ENCODE peak calls at places on chromosomes 2 and 18, in five cellular contexts. One of them, this sample, is unnamed.

GRCh38 chr2:121634354-121635307 is 14.6 kb downstream of the CLASP1 start:
- DNase-seq in fibroblast of pulmonary artery: no peak
- DNase-seq in NCI-H1105 treated with DMSO at 0.1 percent for 48 hours: peak; percentile 18
- DNase-seq in head of caudate nucleus: no peak
- DNase-seq in stimulated activated CD4-positive, alpha-beta T cell treated with anti-CD3 and anti-CD28 coated beads, Interleukin-15, amount 100 ng/mL, for 24 hours: peak; percentile 25
- DNase-seq in this sample: no peak

GRCh38 chr2:16728742-16729141 is 63.1 kb upstream of the CYRIA start:
- DNase-seq in fibroblast of pulmonary artery: no peak
- DNase-seq in NCI-H1105 treated with DMSO at 0.1 percent for 48 hours: no peak
- DNase-seq in head of caudate nucleus: no peak
- DNase-seq in stimulated activated CD4-positive, alpha-beta T cell treated with anti-CD3 and anti-CD28 coated beads, Interleukin-15, amount 100 ng/mL, for 24 hours: no peak
- DNase-seq in this sample: no peak

GRCh38 chr2:172038121-172038520 is 38.4 kb downstream of the METAP1D start:
- DNase-seq in stimulated activated CD4-positive, alpha-beta T cell treated with anti-CD3 and anti-CD28 coated beads, Interleukin-15, amount 100 ng/mL, for 24 hours: no peak
- DNase-seq in head of caudate nucleus: no peak
- DNase-seq in NCI-H1105 treated with DMSO at 0.1 percent for 48 hours: no peak
- DNase-seq in fibroblast of pulmonary artery: no peak
- DNase-seq in this sample: no peak

GRCh38 chr18:14093526-14093925 is 38.7 kb downstream of the ZNF519 start:
- DNase-seq in fibroblast of pulmonary artery: no peak
- DNase-seq in stimulated activated CD4-positive, alpha-beta T cell treated with anti-CD3 and anti-CD28 coated beads, Interleukin-15, amount 100 ng/mL, for 24 hours: no peak
- DNase-seq in NCI-H1105 treated with DMSO at 0.1 percent for 48 hours: no peak
- DNase-seq in head of caudate nucleus: no peak
- DNase-seq in this sample: no peak

GRCh38 chr2:42893047-42893758 is 100.8 kb upstream of the HAAO start:
- DNase-seq in NCI-H1105 treated with DMSO at 0.1 percent for 48 hours: no peak
- DNase-seq in head of caudate nucleus: no peak
- DNase-seq in fibroblast of pulmonary artery: no peak
- DNase-seq in stimulated activated CD4-positive, alpha-beta T cell treated with anti-CD3 and anti-CD28 coated beads, Interleukin-15, amount 100 ng/mL, for 24 hours: no peak
- DNase-seq in this sample: no peak

GRCh38 chr18:79604205-79604912 is 75.2 kb upstream of the CTDP1 start:
- DNase-seq in stimulated activated CD4-positive, alpha-beta T cell treated with anti-CD3 and anti-CD28 coated beads, Interleukin-15, amount 100 ng/mL, for 24 hours: no peak
- DNase-seq in NCI-H1105 treated with DMSO at 0.1 percent for 48 hours: no peak
- DNase-seq in head of caudate nucleus: no peak
- DNase-seq in fibroblast of pulmonary artery: no peak
- DNase-seq in this sample: no peak

GRCh38 chr2:126662623-126663022 is 6.7 kb downstream of the GYPC start:
- DNase-seq in NCI-H1105 treated with DMSO at 0.1 percent for 48 hours: no peak
- DNase-seq in head of caudate nucleus: no peak
- DNase-seq in fibroblast of pulmonary artery: no peak
- DNase-seq in stimulated activated CD4-positive, alpha-beta T cell treated with anti-CD3 and anti-CD28 coated beads, Interleukin-15, amount 100 ng/mL, for 24 hours: no peak
- DNase-seq in this sample: no peak

GRCh38 chr2:86298411-86299390 is 38.7 kb downstream of the REEP1 start:
- DNase-seq in head of caudate nucleus: peak; percentile 58
- DNase-seq in stimulated activated CD4-positive, alpha-beta T cell treated with anti-CD3 and anti-CD28 coated beads, Interleukin-15, amount 100 ng/mL, for 24 hours: no peak
- DNase-seq in fibroblast of pulmonary artery: peak; percentile 24
- DNase-seq in NCI-H1105 treated with DMSO at 0.1 percent for 48 hours: no peak
- DNase-seq in this sample: peak; percentile 28

GRCh38 chr2:109558076-109558882 is 55.5 kb downstream of the SEPTIN10 start:
- DNase-seq in fibroblast of pulmonary artery: peak; percentile 95
- DNase-seq in NCI-H1105 treated with DMSO at 0.1 percent for 48 hours: no peak
- DNase-seq in head of caudate nucleus: no peak
- DNase-seq in stimulated activated CD4-positive, alpha-beta T cell treated with anti-CD3 and anti-CD28 coated beads, Interleukin-15, amount 100 ng/mL, for 24 hours: no peak
- DNase-seq in this sample: no peak

GRCh38 chr2:109726666-109727270 is 67.3 kb upstream of the RGPD5 start:
- DNase-seq in NCI-H1105 treated with DMSO at 0.1 percent for 48 hours: no peak
- DNase-seq in fibroblast of pulmonary artery: no peak
- DNase-seq in head of caudate nucleus: no peak
- DNase-seq in stimulated activated CD4-positive, alpha-beta T cell treated with anti-CD3 and anti-CD28 coated beads, Interleukin-15, amount 100 ng/mL, for 24 hours: no peak
- DNase-seq in this sample: no peak

GRCh38 chr18:34639662-34640061 is 70.4 kb upstream of the DTNA start:
- DNase-seq in head of caudate nucleus: no peak
- DNase-seq in NCI-H1105 treated with DMSO at 0.1 percent for 48 hours: no peak
- DNase-seq in stimulated activated CD4-positive, alpha-beta T cell treated with anti-CD3 and anti-CD28 coated beads, Interleukin-15, amount 100 ng/mL, for 24 hours: no peak
- DNase-seq in fibroblast of pulmonary artery: no peak
- DNase-seq in this sample: no peak

GRCh38 chr2:219155054-219155644 is 5.5 kb downstream of the NHEJ1 start:
- DNase-seq in head of caudate nucleus: peak; percentile 46
- DNase-seq in stimulated activated CD4-positive, alpha-beta T cell treated with anti-CD3 and anti-CD28 coated beads, Interleukin-15, amount 100 ng/mL, for 24 hours: peak; percentile 38
- DNase-seq in fibroblast of pulmonary artery: peak; percentile 85
- DNase-seq in NCI-H1105 treated with DMSO at 0.1 percent for 48 hours: peak; percentile 79
- DNase-seq in this sample: no peak

GRCh38 chr2:100747551-100747950 is 72.4 kb upstream of the NPAS2 start:
- DNase-seq in fibroblast of pulmonary artery: peak; percentile 46
- DNase-seq in stimulated activated CD4-positive, alpha-beta T cell treated with anti-CD3 and anti-CD28 coated beads, Interleukin-15, amount 100 ng/mL, for 24 hours: no peak
- DNase-seq in NCI-H1105 treated with DMSO at 0.1 percent for 48 hours: no peak
- DNase-seq in head of caudate nucleus: no peak
- DNase-seq in this sample: no peak

GRCh38 chr18:36828157-36828629 is 609 bp downstream of the TPGS2 start:
- DNase-seq in NCI-H1105 treated with DMSO at 0.1 percent for 48 hours: peak; percentile 67
- DNase-seq in fibroblast of pulmonary artery: peak; percentile 76
- DNase-seq in stimulated activated CD4-positive, alpha-beta T cell treated with anti-CD3 and anti-CD28 coated beads, Interleukin-15, amount 100 ng/mL, for 24 hours: no peak
- DNase-seq in head of caudate nucleus: peak; percentile 47
- DNase-seq in this sample: no peak

GRCh38 chr18:57441395-57441794 is 6.2 kb downstream of the ONECUT2 start:
- DNase-seq in head of caudate nucleus: peak; percentile 8
- DNase-seq in stimulated activated CD4-positive, alpha-beta T cell treated with anti-CD3 and anti-CD28 coated beads, Interleukin-15, amount 100 ng/mL, for 24 hours: peak; percentile 53
- DNase-seq in fibroblast of pulmonary artery: no peak
- DNase-seq in NCI-H1105 treated with DMSO at 0.1 percent for 48 hours: no peak
- DNase-seq in this sample: no peak

GRCh38 chr18:24515721-24516120 is 55.3 kb downstream of the HRH4 start:
- DNase-seq in stimulated activated CD4-positive, alpha-beta T cell treated with anti-CD3 and anti-CD28 coated beads, Interleukin-15, amount 100 ng/mL, for 24 hours: no peak
- DNase-seq in NCI-H1105 treated with DMSO at 0.1 percent for 48 hours: no peak
- DNase-seq in fibroblast of pulmonary artery: no peak
- DNase-seq in head of caudate nucleus: peak; percentile 45
- DNase-seq in this sample: no peak

GRCh38 chr2:173432049-173432754 is 77.5 kb downstream of the CDCA7 start:
- DNase-seq in NCI-H1105 treated with DMSO at 0.1 percent for 48 hours: no peak
- DNase-seq in stimulated activated CD4-positive, alpha-beta T cell treated with anti-CD3 and anti-CD28 coated beads, Interleukin-15, amount 100 ng/mL, for 24 hours: no peak
- DNase-seq in fibroblast of pulmonary artery: no peak
- DNase-seq in head of caudate nucleus: no peak
- DNase-seq in this sample: no peak

GRCh38 chr2:134839649-134840048 is 1.2 kb downstream of the ACMSD start:
- DNase-seq in NCI-H1105 treated with DMSO at 0.1 percent for 48 hours: peak; percentile 14
- DNase-seq in head of caudate nucleus: no peak
- DNase-seq in stimulated activated CD4-positive, alpha-beta T cell treated with anti-CD3 and anti-CD28 coated beads, Interleukin-15, amount 100 ng/mL, for 24 hours: no peak
- DNase-seq in fibroblast of pulmonary artery: no peak
- DNase-seq in this sample: no peak

GRCh38 chr18:35432565-35433001 is 55.4 kb upstream of the ZNF396 start:
- DNase-seq in head of caudate nucleus: no peak
- DNase-seq in fibroblast of pulmonary artery: no peak
- DNase-seq in stimulated activated CD4-positive, alpha-beta T cell treated with anti-CD3 and anti-CD28 coated beads, Interleukin-15, amount 100 ng/mL, for 24 hours: no peak
- DNase-seq in NCI-H1105 treated with DMSO at 0.1 percent for 48 hours: no peak
- DNase-seq in this sample: no peak

GRCh38 chr18:74760436-74760835 is 162.8 kb downstream of the ZNF407 start:
- DNase-seq in NCI-H1105 treated with DMSO at 0.1 percent for 48 hours: no peak
- DNase-seq in fibroblast of pulmonary artery: no peak
- DNase-seq in stimulated activated CD4-positive, alpha-beta T cell treated with anti-CD3 and anti-CD28 coated beads, Interleukin-15, amount 100 ng/mL, for 24 hours: no peak
- DNase-seq in head of caudate nucleus: no peak
- DNase-seq in this sample: no peak

GRCh38 chr18:54717673-54718435 is 110.4 kb upstream of the RAB27B start:
- DNase-seq in NCI-H1105 treated with DMSO at 0.1 percent for 48 hours: peak; percentile 19
- DNase-seq in stimulated activated CD4-positive, alpha-beta T cell treated with anti-CD3 and anti-CD28 coated beads, Interleukin-15, amount 100 ng/mL, for 24 hours: peak; percentile 56
- DNase-seq in fibroblast of pulmonary artery: peak; percentile 18
- DNase-seq in head of caudate nucleus: peak; percentile 83
- DNase-seq in this sample: no peak

GRCh38 chr2:171410101-171410500 is 23.7 kb downstream of the METTL8 start:
- DNase-seq in NCI-H1105 treated with DMSO at 0.1 percent for 48 hours: peak; percentile 8
- DNase-seq in head of caudate nucleus: no peak
- DNase-seq in stimulated activated CD4-positive, alpha-beta T cell treated with anti-CD3 and anti-CD28 coated beads, Interleukin-15, amount 100 ng/mL, for 24 hours: no peak
- DNase-seq in fibroblast of pulmonary artery: no peak
- DNase-seq in this sample: no peak

GRCh38 chr18:34661464-34662087 is 48.5 kb upstream of the DTNA start:
- DNase-seq in NCI-H1105 treated with DMSO at 0.1 percent for 48 hours: peak; percentile 78
- DNase-seq in head of caudate nucleus: no peak
- DNase-seq in stimulated activated CD4-positive, alpha-beta T cell treated with anti-CD3 and anti-CD28 coated beads, Interleukin-15, amount 100 ng/mL, for 24 hours: no peak
- DNase-seq in fibroblast of pulmonary artery: peak; percentile 60
- DNase-seq in this sample: no peak

GRCh38 chr2:142857247-142858154 is 20.0 kb upstream of the KYNU start:
- DNase-seq in fibroblast of pulmonary artery: peak; percentile 36
- DNase-seq in head of caudate nucleus: no peak
- DNase-seq in NCI-H1105 treated with DMSO at 0.1 percent for 48 hours: peak; percentile 18
- DNase-seq in stimulated activated CD4-positive, alpha-beta T cell treated with anti-CD3 and anti-CD28 coated beads, Interleukin-15, amount 100 ng/mL, for 24 hours: no peak
- DNase-seq in this sample: no peak

GRCh38 chr2:169507698-169508097 is 1.8 kb upstream of the KLHL41 start:
- DNase-seq in head of caudate nucleus: no peak
- DNase-seq in fibroblast of pulmonary artery: peak; percentile 79
- DNase-seq in stimulated activated CD4-positive, alpha-beta T cell treated with anti-CD3 and anti-CD28 coated beads, Interleukin-15, amount 100 ng/mL, for 24 hours: no peak
- DNase-seq in NCI-H1105 treated with DMSO at 0.1 percent for 48 hours: no peak
- DNase-seq in this sample: no peak

GRCh38 chr2:159091981-159092380 is 123.5 kb downstream of the TANC1 start:
- DNase-seq in fibroblast of pulmonary artery: peak; percentile 35
- DNase-seq in NCI-H1105 treated with DMSO at 0.1 percent for 48 hours: no peak
- DNase-seq in stimulated activated CD4-positive, alpha-beta T cell treated with anti-CD3 and anti-CD28 coated beads, Interleukin-15, amount 100 ng/mL, for 24 hours: no peak
- DNase-seq in head of caudate nucleus: no peak
- DNase-seq in this sample: no peak

GRCh38 chr18:62360806-62361205 is 35.7 kb downstream of the TNFRSF11A start:
- DNase-seq in NCI-H1105 treated with DMSO at 0.1 percent for 48 hours: no peak
- DNase-seq in fibroblast of pulmonary artery: no peak
- DNase-seq in stimulated activated CD4-positive, alpha-beta T cell treated with anti-CD3 and anti-CD28 coated beads, Interleukin-15, amount 100 ng/mL, for 24 hours: no peak
- DNase-seq in head of caudate nucleus: no peak
- DNase-seq in this sample: no peak

GRCh38 chr2:98959759-98960507 is 23.9 kb upstream of the CRACDL start:
- DNase-seq in NCI-H1105 treated with DMSO at 0.1 percent for 48 hours: no peak
- DNase-seq in fibroblast of pulmonary artery: no peak
- DNase-seq in head of caudate nucleus: no peak
- DNase-seq in stimulated activated CD4-positive, alpha-beta T cell treated with anti-CD3 and anti-CD28 coated beads, Interleukin-15, amount 100 ng/mL, for 24 hours: no peak
- DNase-seq in this sample: no peak

GRCh38 chr2:150644298-150645067 is 157.0 kb upstream of the RND3 start:
- DNase-seq in stimulated activated CD4-positive, alpha-beta T cell treated with anti-CD3 and anti-CD28 coated beads, Interleukin-15, amount 100 ng/mL, for 24 hours: no peak
- DNase-seq in fibroblast of pulmonary artery: peak; percentile 75
- DNase-seq in head of caudate nucleus: no peak
- DNase-seq in NCI-H1105 treated with DMSO at 0.1 percent for 48 hours: no peak
- DNase-seq in this sample: no peak

GRCh38 chr2:227038550-227039189 is 125.3 kb downstream of the COL4A4 start:
- DNase-seq in fibroblast of pulmonary artery: no peak
- DNase-seq in head of caudate nucleus: no peak
- DNase-seq in NCI-H1105 treated with DMSO at 0.1 percent for 48 hours: no peak
- DNase-seq in stimulated activated CD4-positive, alpha-beta T cell treated with anti-CD3 and anti-CD28 coated beads, Interleukin-15, amount 100 ng/mL, for 24 hours: no peak
- DNase-seq in this sample: no peak

GRCh38 chr2:150610670-150611279 is 123.3 kb upstream of the RND3 start:
- DNase-seq in stimulated activated CD4-positive, alpha-beta T cell treated with anti-CD3 and anti-CD28 coated beads, Interleukin-15, amount 100 ng/mL, for 24 hours: no peak
- DNase-seq in fibroblast of pulmonary artery: peak; percentile 68
- DNase-seq in head of caudate nucleus: peak; percentile 43
- DNase-seq in NCI-H1105 treated with DMSO at 0.1 percent for 48 hours: peak; percentile 40
- DNase-seq in this sample: no peak

GRCh38 chr18:70491734-70492348 is 203.0 kb downstream of the SOCS6 start:
- DNase-seq in stimulated activated CD4-positive, alpha-beta T cell treated with anti-CD3 and anti-CD28 coated beads, Interleukin-15, amount 100 ng/mL, for 24 hours: peak; percentile 74
- DNase-seq in head of caudate nucleus: peak; percentile 81
- DNase-seq in NCI-H1105 treated with DMSO at 0.1 percent for 48 hours: peak; percentile 62
- DNase-seq in fibroblast of pulmonary artery: peak; percentile 58
- DNase-seq in this sample: peak; percentile 76